ENCODE peak calls at places on chromosomes 11 and 22, in five cellular contexts. V is A549, N is K562, O is HepG2, D is GM12878. U is an unnamed sample.

GRCh38 chr11:117930668-117931330 is 1.6 kb upstream of the TMPRSS13 start:
- DNase-seq in V (no peak), N (no peak), O (no peak), D (no peak), U (no peak)

GRCh38 chr11:47914743-47915142 is 65.6 kb upstream of the PTPRJ start:
- DNase-seq in V (no peak), N (no peak), O (no peak), D (no peak), U (no peak)

GRCh38 chr22:35842954-35843353 is 125.3 kb downstream of the APOL5 start:
- DNase-seq in V (peak; percentile 65), N (peak; percentile 11), O (peak; percentile 61), D (no peak), U (peak; percentile 31)

GRCh38 chr11:73391665-73392064 is 15.5 kb downstream of the RELT start:
- DNase-seq in V (no peak), N (no peak), O (no peak), D (no peak), U (no peak)

GRCh38 chr22:16955678-16956210 is 52.3 kb downstream of the GAB4 start:
- DNase-seq in V (no peak), N (no peak), O (no peak), D (no peak), U (no peak)

GRCh38 chr11:48384670-48385069 is 18.4 kb upstream of the OR4C5 start:
- DNase-seq in V (no peak), N (peak; percentile 10), O (no peak), D (no peak), U (no peak)

GRCh38 chr11:6328321-6328720 is 8.0 kb upstream of the CAVIN3 start:
- DNase-seq in V (no peak), N (no peak), O (no peak), D (no peak), U (no peak)

GRCh38 chr11:94302806-94303205 is 1.6 kb upstream of the IZUMO1R start:
- DNase-seq in V (no peak), N (no peak), O (no peak), D (no peak), U (no peak)

GRCh38 chr11:96199563-96200025 is 143.4 kb downstream of the MAML2 start:
- DNase-seq in V (no peak), N (no peak), O (no peak), D (no peak), U (no peak)

GRCh38 chr11:75565221-75565814 is 3.3 kb downstream of the SERPINH1 start:
- DNase-seq in V (no peak), N (no peak), O (peak; percentile 57), D (no peak), U (peak; percentile 48)

GRCh38 chr11:4090258-4090657 is 4.3 kb upstream of the RRM1 start:
- DNase-seq in V (no peak), N (no peak), O (no peak), D (no peak), U (no peak)

GRCh38 chr22:35552186-35552842 is 11.7 kb downstream of the RASD2 start:
- DNase-seq in V (peak; percentile 53), N (peak; percentile 91), O (peak; percentile 23), D (no peak), U (peak; percentile 86)

GRCh38 chr22:36586250-36586649 is 57.3 kb upstream of the EIF3D start:
- DNase-seq in V (no peak), N (no peak), O (no peak), D (no peak), U (no peak)

GRCh38 chr11:10298342-10298741 is 4.3 kb upstream of the SBF2 start:
- DNase-seq in V (no peak), N (no peak), O (peak; percentile 42), D (peak; percentile 66), U (no peak)

GRCh38 chr11:78432058-78432515 is 14.5 kb upstream of the GAB2 start:
- DNase-seq in V (no peak), N (no peak), O (no peak), D (no peak), U (peak; percentile 42)

DNA sequence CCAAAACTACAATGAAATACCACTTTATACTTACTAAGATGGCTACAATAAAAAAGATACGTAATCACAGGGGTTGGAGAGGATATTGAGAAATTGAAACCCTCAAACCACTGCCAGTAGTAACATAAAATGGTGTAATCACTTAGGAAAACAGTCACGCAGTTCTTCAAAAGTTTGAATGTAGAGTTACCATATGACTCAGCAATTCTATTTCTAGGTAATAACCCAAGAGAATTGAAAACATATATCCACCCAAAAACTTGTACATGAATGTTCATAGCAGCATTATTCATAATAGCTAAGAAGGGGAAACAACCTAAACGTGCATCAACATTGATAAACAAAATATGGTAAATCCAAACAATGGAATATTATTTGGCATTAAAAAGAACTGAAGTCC is 24.4 kb upstream of the PSMA1 start:
- DNase-seq in V (no peak), N (no peak), O (no peak), D (peak; percentile 17), U (no peak)
- TF ChIP-seq ESRRA in V (no peak), N (no peak), O (no peak), D (no peak), U (no peak)

DNA sequence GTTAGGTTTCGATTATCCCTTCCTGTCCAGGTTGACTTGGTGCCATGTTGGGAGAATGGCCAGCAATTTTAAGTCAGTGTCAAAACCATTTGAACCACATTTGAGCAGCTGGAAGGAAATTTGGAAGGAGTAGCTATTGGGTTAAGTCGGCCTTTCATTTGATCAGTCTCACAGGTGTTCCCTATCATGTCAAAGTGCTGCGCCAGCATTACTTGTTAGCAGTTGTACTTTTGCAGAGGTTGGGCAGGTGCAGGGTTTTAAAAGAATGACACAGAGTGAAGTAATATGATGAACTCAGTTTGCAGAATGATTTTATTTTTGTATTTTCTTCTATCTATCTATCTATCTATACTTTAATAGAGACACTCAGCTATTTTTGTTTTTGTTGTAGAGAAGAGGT is 6.4 kb upstream of the TYMP start:
- DNase-seq in V (no peak), N (no peak), O (no peak), D (no peak), U (no peak)
- TF ChIP-seq ESRRA in V (no peak), N (no peak), O (no peak), D (no peak), U (no peak)

GRCh38 chr11:70503201-70503877 is 105.0 kb downstream of the CTTN start:
- DNase-seq in V (no peak), N (no peak), O (no peak), D (no peak), U (no peak)
- TF ChIP-seq ESRRA in V (no peak), N (no peak), O (no peak), D (no peak), U (no peak)

GRCh38 chr11:120186408-120186798 is 24.4 kb upstream of the OAF start:
- DNase-seq in V (no peak), N (no peak), O (no peak), D (no peak), U (no peak)
- TF ChIP-seq ESRRA in V (no peak), N (no peak), O (no peak), D (no peak), U (no peak)

GRCh38 chr22:29813563-29813962 is 24.5 kb downstream of the ASCC2 start:
- DNase-seq in V (peak; percentile 80), N (peak; percentile 68), O (no peak), D (no peak), U (no peak)
- TF ChIP-seq ESRRA in V (no peak), N (no peak), O (no peak), D (no peak), U (no peak)

GRCh38 chr11:105860105-105860504 is 161.9 kb downstream of the MSANTD4 start:
- DNase-seq in V (no peak), N (no peak), O (no peak), D (no peak), U (no peak)

GRCh38 chr11:105862736-105863367 is 159.2 kb downstream of the MSANTD4 start:
- DNase-seq in V (no peak), N (no peak), O (peak; percentile 36), D (no peak), U (no peak)

GRCh38 chr11:105856954-105857353 is 165.1 kb downstream of the MSANTD4 start:
- DNase-seq in V (no peak), N (no peak), O (no peak), D (no peak), U (no peak)

DNA sequence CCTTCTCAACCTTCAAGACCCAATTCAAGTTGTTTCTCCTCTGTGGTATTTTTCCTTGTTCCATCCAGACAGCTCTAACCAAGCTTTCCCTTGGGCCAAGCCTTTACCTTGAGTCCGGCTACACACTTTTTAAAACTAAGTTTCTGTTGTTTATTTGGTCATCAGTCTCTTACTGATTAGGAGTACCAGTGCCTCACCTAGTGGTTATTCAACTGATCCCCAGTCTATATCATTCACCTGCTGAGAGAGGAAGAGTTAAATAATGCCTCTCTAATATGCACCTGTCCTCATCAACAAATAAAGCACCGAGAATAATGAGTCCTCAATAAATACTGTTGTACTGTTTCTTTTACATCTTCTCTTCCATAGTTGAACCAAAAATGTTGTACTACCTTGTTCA is 160.8 kb downstream of the MSANTD4 start:
- DNase-seq in V (no peak), N (no peak), O (no peak), D (no peak), U (no peak)
- TF ChIP-seq ESRRA in V (no peak), N (no peak), O (no peak), D (no peak), U (no peak)

GRCh38 chr22:30304495-30305244 is 15.4 kb upstream of the CASTOR1 start:
- DNase-seq in V (no peak), N (no peak), O (no peak), D (no peak), U (no peak)

GRCh38 chr22:30301995-30302809 is 12.9 kb upstream of the CASTOR1 start:
- DNase-seq in V (no peak), N (no peak), O (no peak), D (no peak), U (no peak)

GRCh38 chr22:30305906-30306628 is 16.8 kb upstream of the CASTOR1 start:
- DNase-seq in V (no peak), N (no peak), O (no peak), D (no peak), U (no peak)

GRCh38 chr22:30305519-30305905 is 16.2 kb upstream of the CASTOR1 start:
- DNase-seq in V (no peak), N (no peak), O (no peak), D (peak; percentile 59), U (no peak)

GRCh38 chr22:30302810-30303138 is 13.5 kb upstream of the CASTOR1 start:
- DNase-seq in V (no peak), N (no peak), O (no peak), D (no peak), U (no peak)
- TF ChIP-seq ESRRA in V (no peak), N (no peak), O (no peak), D (no peak), U (no peak)

GRCh38 chr22:50605349-50606074 is 4.9 kb downstream of the MAPK8IP2 start:
- DNase-seq in V (no peak), N (no peak), O (no peak), D (no peak), U (no peak)
- TF ChIP-seq ESRRA in V (no peak), N (no peak), O (no peak), D (no peak), U (no peak)

U was measured in WTC11.